ENCODE peak calls at places on chromosomes 16 and 17, in nine cellular contexts. One of them, this sample, is unnamed. For H3K9me3 and H3K27me3, the result is how much of the 10 kb centered on the place peaks cover.

GRCh38 chr16:79602615-79603014 is 2.1 kb upstream of the MAF start:
- DNase-seq in mammary epithelial cell: no peak
- DNase-seq in hepatocyte: peak
- DNase-seq in upper lobe of right lung: no peak
- DNase-seq in CD4-positive, alpha-beta memory T cell: no peak
- DNase-seq in CD8-positive, alpha-beta T cell: no peak
- DNase-seq in stomach: no peak
- DNase-seq in adrenal gland: no peak
- DNase-seq in esophagus squamous epithelium: no peak
- DNase-seq in this sample: no peak

GRCh38 chr17:58005728-58006562 is 1.1 kb downstream of the SRSF1 start:
- DNase-seq in mammary epithelial cell: no peak
- DNase-seq in hepatocyte: no peak
- DNase-seq in upper lobe of right lung: no peak
- DNase-seq in CD4-positive, alpha-beta memory T cell: no peak
- DNase-seq in CD8-positive, alpha-beta T cell: no peak
- DNase-seq in stomach: no peak
- DNase-seq in adrenal gland: no peak
- DNase-seq in esophagus squamous epithelium: no peak
- DNase-seq in this sample: no peak

GRCh38 chr17:81333626-81334368 is 38.7 kb upstream of the SLC38A10 start:
- DNase-seq in mammary epithelial cell: no peak
- DNase-seq in hepatocyte: no peak
- DNase-seq in upper lobe of right lung: peak
- DNase-seq in CD4-positive, alpha-beta memory T cell: no peak
- DNase-seq in CD8-positive, alpha-beta T cell: no peak
- DNase-seq in stomach: no peak
- DNase-seq in adrenal gland: no peak
- DNase-seq in esophagus squamous epithelium: no peak
- DNase-seq in this sample: no peak

GRCh38 chr16:53207810-53208752 is 153.3 kb downstream of the CHD9 start:
- DNase-seq in mammary epithelial cell: peak
- DNase-seq in hepatocyte: peak
- DNase-seq in upper lobe of right lung: no peak
- DNase-seq in CD4-positive, alpha-beta memory T cell: no peak
- DNase-seq in CD8-positive, alpha-beta T cell: no peak
- DNase-seq in stomach: peak
- DNase-seq in adrenal gland: peak
- DNase-seq in esophagus squamous epithelium: no peak
- DNase-seq in this sample: peak

GRCh38 chr16:2088759-2089358 is 41.1 kb downstream of the TSC2 start:
- DNase-seq in mammary epithelial cell: peak
- DNase-seq in hepatocyte: peak
- DNase-seq in upper lobe of right lung: no peak
- DNase-seq in CD4-positive, alpha-beta memory T cell: no peak
- DNase-seq in CD8-positive, alpha-beta T cell: no peak
- DNase-seq in stomach: no peak
- DNase-seq in adrenal gland: no peak
- DNase-seq in esophagus squamous epithelium: no peak
- DNase-seq in this sample: no peak

GRCh38 chr17:1467898-1468492 is 12.0 kb upstream of the CRK start:
- DNase-seq in mammary epithelial cell: no peak
- DNase-seq in hepatocyte: peak
- DNase-seq in upper lobe of right lung: peak
- DNase-seq in CD4-positive, alpha-beta memory T cell: no peak
- DNase-seq in CD8-positive, alpha-beta T cell: no peak
- DNase-seq in stomach: no peak
- DNase-seq in adrenal gland: peak
- DNase-seq in esophagus squamous epithelium: no peak
- DNase-seq in this sample: no peak

GRCh38 chr17:63019138-63019873 is 53.3 kb downstream of the TANC2 start:
- DNase-seq in mammary epithelial cell: peak
- DNase-seq in hepatocyte: no peak
- DNase-seq in upper lobe of right lung: no peak
- DNase-seq in CD4-positive, alpha-beta memory T cell: no peak
- DNase-seq in CD8-positive, alpha-beta T cell: no peak
- DNase-seq in stomach: no peak
- DNase-seq in adrenal gland: no peak
- DNase-seq in esophagus squamous epithelium: no peak
- DNase-seq in this sample: no peak

GRCh38 chr16:14455577-14455976 is 174.5 kb downstream of the PARN start:
- DNase-seq in mammary epithelial cell: no peak
- DNase-seq in hepatocyte: peak
- DNase-seq in upper lobe of right lung: no peak
- DNase-seq in CD4-positive, alpha-beta memory T cell: no peak
- DNase-seq in CD8-positive, alpha-beta T cell: no peak
- DNase-seq in stomach: no peak
- DNase-seq in adrenal gland: no peak
- DNase-seq in esophagus squamous epithelium: no peak
- DNase-seq in this sample: peak

GRCh38 chr17:36545093-36545464 is 360 bp downstream of the GGNBP2 start:
- DNase-seq in mammary epithelial cell: no peak
- DNase-seq in hepatocyte: no peak
- DNase-seq in upper lobe of right lung: no peak
- DNase-seq in CD4-positive, alpha-beta memory T cell: no peak
- DNase-seq in CD8-positive, alpha-beta T cell: no peak
- DNase-seq in stomach: no peak
- DNase-seq in adrenal gland: no peak
- DNase-seq in esophagus squamous epithelium: peak
- DNase-seq in this sample: no peak

GRCh38 chr17:5419959-5420653 is at the start of gene RPAIN:
- DNase-seq in mammary epithelial cell: no peak
- DNase-seq in hepatocyte: peak
- DNase-seq in upper lobe of right lung: peak
- DNase-seq in CD4-positive, alpha-beta memory T cell: peak
- DNase-seq in CD8-positive, alpha-beta T cell: peak
- DNase-seq in stomach: peak
- DNase-seq in adrenal gland: peak
- DNase-seq in esophagus squamous epithelium: peak
- DNase-seq in this sample: peak

GRCh38 chr17:81869221-81870154 is 1.6 kb downstream of the ARHGDIA start:
- DNase-seq in mammary epithelial cell: no peak
- DNase-seq in hepatocyte: peak
- DNase-seq in upper lobe of right lung: peak
- DNase-seq in CD4-positive, alpha-beta memory T cell: no peak
- DNase-seq in CD8-positive, alpha-beta T cell: peak
- DNase-seq in stomach: peak
- DNase-seq in adrenal gland: no peak
- DNase-seq in esophagus squamous epithelium: no peak
- DNase-seq in this sample: no peak

GRCh38 chr17:29042026-29042678 is 789 bp upstream of the PIPOX start:
- DNase-seq in mammary epithelial cell: no peak
- DNase-seq in hepatocyte: no peak
- DNase-seq in upper lobe of right lung: no peak
- DNase-seq in CD4-positive, alpha-beta memory T cell: no peak
- DNase-seq in CD8-positive, alpha-beta T cell: no peak
- DNase-seq in stomach: no peak
- DNase-seq in adrenal gland: no peak
- DNase-seq in esophagus squamous epithelium: no peak
- DNase-seq in this sample: no peak

GRCh38 chr17:42548070-42548837 is 4.5 kb upstream of the HSD17B1 start:
- DNase-seq in mammary epithelial cell: no peak
- DNase-seq in hepatocyte: peak
- DNase-seq in upper lobe of right lung: peak
- DNase-seq in CD4-positive, alpha-beta memory T cell: peak
- DNase-seq in CD8-positive, alpha-beta T cell: peak
- DNase-seq in stomach: peak
- DNase-seq in adrenal gland: peak
- DNase-seq in esophagus squamous epithelium: no peak
- DNase-seq in this sample: no peak

GRCh38 chr17:42547001-42547461 is 5.7 kb upstream of the HSD17B1 start:
- DNase-seq in mammary epithelial cell: no peak
- DNase-seq in hepatocyte: no peak
- DNase-seq in upper lobe of right lung: no peak
- DNase-seq in CD4-positive, alpha-beta memory T cell: no peak
- DNase-seq in CD8-positive, alpha-beta T cell: no peak
- DNase-seq in stomach: no peak
- DNase-seq in adrenal gland: no peak
- DNase-seq in esophagus squamous epithelium: no peak
- DNase-seq in this sample: no peak

GRCh38 chr17:42547698-42548069 is 5.0 kb upstream of the HSD17B1 start:
- DNase-seq in mammary epithelial cell: no peak
- DNase-seq in hepatocyte: no peak
- DNase-seq in upper lobe of right lung: no peak
- DNase-seq in CD4-positive, alpha-beta memory T cell: no peak
- DNase-seq in CD8-positive, alpha-beta T cell: no peak
- DNase-seq in stomach: peak
- DNase-seq in adrenal gland: no peak
- DNase-seq in esophagus squamous epithelium: no peak
- DNase-seq in this sample: no peak

GRCh38 chr17:42553161-42553818 is 567 bp downstream of the HSD17B1 start:
- DNase-seq in mammary epithelial cell: peak
- DNase-seq in hepatocyte: no peak
- DNase-seq in upper lobe of right lung: peak
- DNase-seq in CD4-positive, alpha-beta memory T cell: no peak
- DNase-seq in CD8-positive, alpha-beta T cell: no peak
- DNase-seq in stomach: no peak
- DNase-seq in adrenal gland: no peak
- DNase-seq in esophagus squamous epithelium: no peak
- DNase-seq in this sample: no peak

GRCh38 chr17:42548993-42549755 is 3.5 kb upstream of the HSD17B1 start:
- DNase-seq in mammary epithelial cell: no peak
- DNase-seq in hepatocyte: no peak
- DNase-seq in upper lobe of right lung: no peak
- DNase-seq in CD4-positive, alpha-beta memory T cell: no peak
- DNase-seq in CD8-positive, alpha-beta T cell: no peak
- DNase-seq in stomach: no peak
- DNase-seq in adrenal gland: no peak
- DNase-seq in esophagus squamous epithelium: no peak
- DNase-seq in this sample: no peak
- H3K4me3 ChIP-seq in mammary epithelial cell: no peak
- H3K4me3 ChIP-seq in hepatocyte: peak
- H3K4me3 ChIP-seq in upper lobe of right lung: no peak
- H3K4me3 ChIP-seq in CD4-positive, alpha-beta memory T cell: no peak
- H3K4me3 ChIP-seq in CD8-positive, alpha-beta T cell: peak
- H3K4me3 ChIP-seq in stomach: no peak
- H3K4me3 ChIP-seq in adrenal gland: no peak
- H3K4me3 ChIP-seq in esophagus squamous epithelium: no peak
- H3K4me3 ChIP-seq in this sample: no peak

DNA sequence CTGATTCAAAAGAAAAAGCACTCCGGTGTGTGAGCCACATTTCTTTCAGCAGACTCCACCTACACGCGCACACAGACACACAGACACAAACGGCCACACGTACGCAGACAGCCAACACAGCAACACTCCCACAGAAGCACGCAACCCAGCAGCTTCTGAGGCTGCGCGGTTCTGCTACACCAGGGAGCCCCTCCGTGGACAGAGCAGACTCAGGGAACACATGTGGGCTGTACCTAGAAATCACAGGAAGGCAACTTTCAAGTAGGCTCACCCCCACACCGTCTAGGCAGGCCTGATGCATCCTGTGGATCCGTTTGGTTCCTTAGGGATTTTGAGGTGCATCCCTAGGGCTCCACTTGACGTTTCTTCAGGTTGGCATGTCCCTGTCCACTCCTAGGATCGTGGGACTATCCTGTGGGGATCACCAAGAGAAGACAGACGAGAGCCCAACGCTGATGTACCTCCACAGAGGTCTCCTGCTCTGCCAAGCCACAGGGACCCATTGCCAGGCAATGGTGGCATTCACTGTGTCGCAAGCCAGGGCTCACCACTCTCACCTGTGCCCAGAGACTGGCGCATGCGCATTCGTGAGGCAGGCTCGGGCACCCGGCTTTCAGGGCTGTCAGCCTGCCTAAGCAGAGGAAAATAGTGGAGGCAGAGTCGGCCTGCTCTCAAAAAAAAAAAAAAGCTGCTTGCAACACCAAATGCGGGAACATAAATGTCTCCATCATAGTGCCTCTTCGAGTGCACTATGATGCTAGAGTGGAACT is 2333.3 kb downstream of the TP53TG3F start:
- DNase-seq in mammary epithelial cell: no peak
- DNase-seq in hepatocyte: no peak
- DNase-seq in upper lobe of right lung: peak
- DNase-seq in CD4-positive, alpha-beta memory T cell: no peak
- DNase-seq in CD8-positive, alpha-beta T cell: no peak
- DNase-seq in stomach: no peak
- DNase-seq in adrenal gland: no peak
- DNase-seq in esophagus squamous epithelium: no peak
- DNase-seq in this sample: no peak
- H3K9me3 ChIP-seq in mammary epithelial cell: half or more
- H3K9me3 ChIP-seq in hepatocyte: under half
- H3K9me3 ChIP-seq in upper lobe of right lung: under half
- H3K9me3 ChIP-seq in CD4-positive, alpha-beta memory T cell: under half
- H3K9me3 ChIP-seq in CD8-positive, alpha-beta T cell: under half
- H3K9me3 ChIP-seq in stomach: half or more
- H3K9me3 ChIP-seq in adrenal gland: under half
- H3K9me3 ChIP-seq in esophagus squamous epithelium: under half
- H3K9me3 ChIP-seq in this sample: under half

DNA sequence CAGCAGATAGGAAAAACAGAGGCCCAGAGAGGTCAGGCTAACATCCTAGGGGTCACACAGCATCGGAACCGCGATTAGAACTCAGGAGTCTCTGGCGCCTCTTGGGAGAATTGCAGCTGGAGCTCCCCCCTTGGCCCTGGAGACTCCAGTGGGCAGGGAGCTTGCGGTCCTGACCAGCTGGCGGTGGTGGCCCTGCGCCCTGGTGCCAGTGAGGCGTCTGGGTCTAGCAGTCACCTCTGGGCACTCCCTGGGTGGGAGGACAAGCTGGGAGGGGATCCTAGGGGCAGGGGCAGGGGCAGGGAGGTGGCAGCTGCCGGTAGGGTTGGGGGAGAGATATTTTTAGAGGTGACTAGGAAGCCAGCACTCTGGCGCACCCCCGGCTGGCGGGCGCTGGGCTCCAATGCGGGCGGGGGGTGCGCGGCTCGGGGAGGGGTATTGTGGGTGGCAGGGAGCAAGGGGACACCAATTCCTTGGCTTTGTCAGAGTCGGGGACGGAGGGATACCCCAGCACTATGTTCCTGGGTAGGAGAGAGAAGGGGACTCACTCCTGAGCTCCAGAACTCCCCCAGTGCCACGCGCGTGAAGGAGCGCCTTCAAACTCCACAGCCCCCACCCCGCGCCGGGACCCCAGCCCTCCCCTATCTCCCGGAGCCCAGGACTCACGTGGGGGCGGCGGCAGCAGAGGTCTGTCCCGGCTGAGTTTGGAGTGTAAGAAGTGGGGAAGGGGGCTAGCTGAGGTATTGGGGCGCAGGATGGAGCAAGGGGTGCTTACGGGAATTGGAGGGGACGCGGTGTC is 584 bp downstream of the PHOSPHO1 start:
- DNase-seq in mammary epithelial cell: no peak
- DNase-seq in hepatocyte: no peak
- DNase-seq in upper lobe of right lung: no peak
- DNase-seq in CD4-positive, alpha-beta memory T cell: no peak
- DNase-seq in CD8-positive, alpha-beta T cell: no peak
- DNase-seq in stomach: no peak
- DNase-seq in adrenal gland: no peak
- DNase-seq in esophagus squamous epithelium: no peak
- DNase-seq in this sample: no peak
- H3K27me3 ChIP-seq in mammary epithelial cell: under half
- H3K27me3 ChIP-seq in hepatocyte: under half
- H3K27me3 ChIP-seq in upper lobe of right lung: under half
- H3K27me3 ChIP-seq in CD4-positive, alpha-beta memory T cell: under half
- H3K27me3 ChIP-seq in CD8-positive, alpha-beta T cell: under half
- H3K27me3 ChIP-seq in stomach: half or more
- H3K27me3 ChIP-seq in adrenal gland: under half
- H3K27me3 ChIP-seq in esophagus squamous epithelium: half or more
- H3K27me3 ChIP-seq in this sample: under half

DNA sequence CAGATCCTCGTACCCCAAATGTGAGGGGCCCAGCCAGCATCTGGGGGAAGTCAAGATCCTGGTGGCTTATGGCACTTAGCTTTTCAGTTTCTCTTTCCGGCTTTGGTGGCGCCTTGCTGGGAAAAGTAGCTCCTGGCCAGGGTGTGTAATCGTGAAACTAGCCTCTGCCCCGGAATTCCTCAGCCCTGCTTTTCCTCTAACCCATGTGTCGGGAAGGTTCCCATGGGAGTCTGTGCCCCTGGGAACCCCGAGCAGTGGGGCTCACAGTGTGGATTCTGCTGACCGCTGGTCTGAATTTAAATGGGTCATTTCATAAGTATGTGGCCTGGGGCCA is 3.3 kb upstream of the SOCS1 start:
- DNase-seq in mammary epithelial cell: no peak
- DNase-seq in hepatocyte: no peak
- DNase-seq in upper lobe of right lung: no peak
- DNase-seq in CD4-positive, alpha-beta memory T cell: no peak
- DNase-seq in CD8-positive, alpha-beta T cell: no peak
- DNase-seq in stomach: no peak
- DNase-seq in adrenal gland: no peak
- DNase-seq in esophagus squamous epithelium: no peak
- DNase-seq in this sample: no peak
- H3K4me3 ChIP-seq in mammary epithelial cell: no peak
- H3K4me3 ChIP-seq in hepatocyte: no peak
- H3K4me3 ChIP-seq in upper lobe of right lung: peak
- H3K4me3 ChIP-seq in CD4-positive, alpha-beta memory T cell: no peak
- H3K4me3 ChIP-seq in CD8-positive, alpha-beta T cell: no peak
- H3K4me3 ChIP-seq in stomach: no peak
- H3K4me3 ChIP-seq in adrenal gland: no peak
- H3K4me3 ChIP-seq in esophagus squamous epithelium: no peak
- H3K4me3 ChIP-seq in this sample: no peak